ENCODE peak calls at places on chromosomes 2 and 18, in seven cellular contexts. O is KBM-7; A is AG09309; G is activated CD4-positive, alpha-beta T cell treated with anti-CD3 and anti-CD28 coated beads, Interleukin-2, amount 50 U/mL, for 1 hour; Q is NCI-H1436; U is tibial artery; W is spleen. R is an unnamed sample.

GRCh38 chr2:191358325-191359025 is 113.3 kb downstream of the MYO1B start:
- DNase-seq in W (no peak), A (no peak), Q (no peak), U (no peak), O (no peak), G (no peak), R (no peak)

GRCh38 chr2:178142274-178143065 is 30.2 kb downstream of the RBM45 start:
- DNase-seq in O (no peak), A (no peak), W (no peak), Q (no peak), G (no peak), U (no peak), R (no peak)

GRCh38 chr2:6876299-6876698 is 1.3 kb upstream of the RSAD2 start:
- DNase-seq in A (no peak), W (no peak), O (no peak), Q (no peak), U (no peak), G (no peak), R (no peak)

GRCh38 chr2:229914182-229914581 is 7.6 kb downstream of the TRIP12 start:
- DNase-seq in W (no peak), O (no peak), Q (no peak), A (no peak), U (no peak), G (no peak), R (no peak)

GRCh38 chr18:78837766-78838165 is 141.9 kb upstream of the SALL3 start:
- DNase-seq in G (no peak), Q (no peak), W (no peak), A (no peak), O (no peak), U (no peak), R (no peak)

GRCh38 chr2:133940134-133940533 is 313.7 kb upstream of the MGAT5 start:
- DNase-seq in G (no peak), U (no peak), A (no peak), W (no peak), Q (no peak), O (no peak), R (no peak)

GRCh38 chr2:126482582-126483464 is 173.1 kb upstream of the GYPC start:
- DNase-seq in A (no peak), Q (no peak), G (no peak), O (peak; percentile 5), W (no peak), U (no peak), R (no peak)

GRCh38 chr2:189204322-189204941 is 24.9 kb upstream of the COL5A2 start:
- DNase-seq in G (no peak), U (no peak), A (no peak), Q (no peak), O (no peak), W (no peak), R (no peak)

GRCh38 chr2:148259674-148260073 is 238.8 kb downstream of the MBD5 start:
- DNase-seq in G (no peak), W (no peak), O (peak; percentile 12), A (no peak), U (no peak), Q (no peak), R (no peak)

GRCh38 chr2:190835303-190835930 is 45.2 kb upstream of the GLS start:
- DNase-seq in G (no peak), A (no peak), O (no peak), Q (no peak), W (no peak), U (peak; percentile 85), R (no peak)

GRCh38 chr18:26489881-26490280 is 58.5 kb downstream of the KCTD1 start:
- DNase-seq in A (no peak), U (no peak), O (no peak), W (no peak), Q (no peak), G (no peak), R (no peak)

GRCh38 chr2:54708584-54709340 is 14.7 kb upstream of the EML6 start:
- DNase-seq in O (no peak), U (peak; percentile 73), G (no peak), W (peak; percentile 83), Q (no peak), A (no peak), R (no peak)

GRCh38 chr18:78156466-78156865 is 823.2 kb upstream of the SALL3 start:
- DNase-seq in O (no peak), A (no peak), G (no peak), U (no peak), Q (no peak), W (no peak), R (no peak)